ENCODE peak calls at places on chromosomes 5 and 9, in five cellular contexts. One of them, this sample, is unnamed.

GRCh38 chr5:27406020-27406419 is 367.6 kb upstream of the CDH9 start:
- DNase-seq in SHP77: no peak
- DNase-seq in AG08396: no peak
- DNase-seq in AG10803: no peak
- DNase-seq in kidney glomerular epithelial cell: no peak
- DNase-seq in this sample: no peak

GRCh38 chr9:35353731-35354365 is 136.1 kb upstream of the RUSC2 start:
- DNase-seq in SHP77: no peak
- DNase-seq in AG08396: no peak
- DNase-seq in AG10803: peak; percentile 32
- DNase-seq in kidney glomerular epithelial cell: no peak
- DNase-seq in this sample: no peak

GRCh38 chr5:83530186-83530585 is 58.6 kb downstream of the VCAN start:
- DNase-seq in SHP77: no peak
- DNase-seq in AG08396: no peak
- DNase-seq in AG10803: peak; percentile 72
- DNase-seq in kidney glomerular epithelial cell: peak; percentile 11
- DNase-seq in this sample: no peak

GRCh38 chr5:56530739-56531138 is 284.6 kb upstream of the MAP3K1 start:
- DNase-seq in SHP77: no peak
- DNase-seq in AG08396: no peak
- DNase-seq in AG10803: no peak
- DNase-seq in kidney glomerular epithelial cell: no peak
- DNase-seq in this sample: no peak

GRCh38 chr9:109908459-109909390 is 128.7 kb downstream of the PALM2AKAP2 start:
- DNase-seq in SHP77: no peak
- DNase-seq in AG08396: peak; percentile 48
- DNase-seq in AG10803: peak; percentile 70
- DNase-seq in kidney glomerular epithelial cell: no peak
- DNase-seq in this sample: no peak

GRCh38 chr9:106467113-106467846 is 395.7 kb upstream of the ZNF462 start:
- DNase-seq in SHP77: no peak
- DNase-seq in AG08396: no peak
- DNase-seq in AG10803: peak; percentile 10
- DNase-seq in kidney glomerular epithelial cell: no peak
- DNase-seq in this sample: no peak

GRCh38 chr5:174409070-174409469 is 315.3 kb upstream of the MSX2 start:
- DNase-seq in SHP77: no peak
- DNase-seq in AG08396: no peak
- DNase-seq in AG10803: no peak
- DNase-seq in kidney glomerular epithelial cell: no peak
- DNase-seq in this sample: peak; percentile 29

GRCh38 chr5:30956251-30956650 is 237.2 kb upstream of the CDH6 start:
- DNase-seq in SHP77: no peak
- DNase-seq in AG08396: no peak
- DNase-seq in AG10803: no peak
- DNase-seq in kidney glomerular epithelial cell: no peak
- DNase-seq in this sample: no peak

GRCh38 chr5:102866315-102866693 is 111.2 kb downstream of the PAM start:
- DNase-seq in SHP77: no peak
- DNase-seq in AG08396: no peak
- DNase-seq in AG10803: peak; percentile 16
- DNase-seq in kidney glomerular epithelial cell: peak; percentile 38
- DNase-seq in this sample: no peak

GRCh38 chr9:84153885-84154284 is 173.3 kb downstream of the RMI1 start:
- DNase-seq in SHP77: no peak
- DNase-seq in AG08396: no peak
- DNase-seq in AG10803: peak; percentile 48
- DNase-seq in kidney glomerular epithelial cell: peak; percentile 13
- DNase-seq in this sample: no peak

This sample was measured in Caco-2.